ENCODE peak calls at places on chromosomes 11 and 22, in ten cellular contexts. X, H, C, V, N, T, G, D, P and O are unnamed samples.
A peak's percentile ranks its signal among the peaks of the same experiment; 100 is the strongest.

GRCh38 chr22:17057959-17058814 is 26.6 kb upstream of the IL17RA start:
- DNase-seq in T (peak; percentile 59), G (peak; percentile 50), C (peak; percentile 71), V (peak; percentile 57), P (peak; percentile 79), D (peak; percentile 69), H (no peak), X (peak; percentile 53), N (no peak), O (peak; percentile 22)

GRCh38 chr11:64681171-64681570 is 41.8 kb downstream of the NRXN2 start:
- DNase-seq in V (no peak), H (no peak), N (no peak), C (no peak), D (no peak), X (no peak), T (no peak), G (no peak), P (no peak), O (no peak)

GRCh38 chr11:1529286-1529685 is 42.7 kb upstream of the MOB2 start:
- DNase-seq in T (no peak), H (no peak), V (no peak), N (no peak), X (no peak), D (no peak), G (no peak), P (no peak), C (no peak), O (no peak)

GRCh38 chr11:72369786-72370185 is 64.5 kb downstream of the CLPB start:
- DNase-seq in C (no peak), T (no peak), D (peak; percentile 72), N (no peak), H (no peak), P (no peak), X (no peak), V (no peak), G (no peak), O (no peak)

GRCh38 chr22:41308054-41308453 is 6.7 kb downstream of the ZC3H7B start:
- DNase-seq in G (no peak), V (no peak), H (no peak), T (no peak), C (no peak), D (peak; percentile 54), X (no peak), N (no peak), P (no peak), O (no peak)

GRCh38 chr11:87317441-87317840 is 279.7 kb downstream of the TMEM135 start:
- DNase-seq in T (no peak), X (no peak), N (no peak), G (no peak), P (no peak), D (no peak), H (no peak), C (no peak), V (no peak), O (no peak)

GRCh38 chr11:24234822-24235508 is 261.9 kb upstream of the LUZP2 start:
- DNase-seq in X (no peak), G (peak; percentile 2), V (no peak), D (peak; percentile 15), T (peak; percentile 23), C (peak; percentile 62), N (no peak), P (peak; percentile 27), H (no peak), O (no peak)

GRCh38 chr11:68282141-68282860 is 10.5 kb upstream of the C11orf24 start:
- DNase-seq in D (no peak), T (peak; percentile 22), G (no peak), X (no peak), N (no peak), C (no peak), P (peak; percentile 39), V (no peak), H (no peak), O (no peak)

GRCh38 chr11:107583629-107584195 is 7.2 kb upstream of the ELMOD1 start:
- DNase-seq in C (no peak), X (no peak), N (no peak), D (no peak), G (no peak), P (no peak), T (no peak), V (no peak), H (no peak), O (no peak)

GRCh38 chr11:74806267-74806666 is 57.6 kb downstream of the RNF169 start:
- DNase-seq in T (no peak), V (no peak), N (no peak), H (no peak), D (no peak), C (no peak), P (peak; percentile 58), G (no peak), X (no peak), O (no peak)

GRCh38 chr11:4480577-4481539 is 1.6 kb upstream of the OR52K1 start:
- DNase-seq in N (no peak), C (no peak), G (no peak), T (peak; percentile 46), P (peak; percentile 38), X (no peak), H (no peak), D (no peak), V (peak; percentile 28), O (no peak)

GRCh38 chr22:17606472-17606871 is 22.1 kb downstream of the ATP6V1E1 start:
- DNase-seq in V (no peak), H (no peak), N (no peak), D (no peak), C (no peak), G (peak; percentile 4), X (no peak), T (no peak), P (no peak), O (no peak)

GRCh38 chr11:35305670-35306382 is 113.5 kb downstream of the SLC1A2 start:
- DNase-seq in D (peak; percentile 77), P (peak; percentile 61), C (peak; percentile 20), N (peak; percentile 3), G (no peak), T (peak; percentile 55), H (peak; percentile 22), V (no peak), X (no peak), O (peak; percentile 29)

GRCh38 chr22:29951675-29952413 is 68.9 kb downstream of the MTMR3 start:
- DNase-seq in H (no peak), P (peak; percentile 20), X (no peak), C (no peak), V (no peak), D (no peak), N (no peak), T (no peak), G (no peak), O (no peak)

GRCh38 chr22:22702159-22702873 is 57.9 kb downstream of the GGTLC2 start:
- DNase-seq in D (no peak), H (no peak), G (no peak), T (no peak), N (no peak), P (peak; percentile 53), X (no peak), V (no peak), C (peak; percentile 55), O (no peak)

GRCh38 chr22:19103881-19104821 is 18.1 kb downstream of the DGCR2 start:
- DNase-seq in H (no peak), V (no peak), N (no peak), G (no peak), T (no peak), X (no peak), C (no peak), D (no peak), P (no peak), O (no peak)

GRCh38 chr11:68211546-68211945 is 1.6 kb downstream of the KMT5B start:
- DNase-seq in G (no peak), N (no peak), C (peak; percentile 25), D (no peak), P (no peak), V (no peak), H (no peak), X (no peak), T (peak; percentile 24), O (no peak)

GRCh38 chr22:41951898-41952474 is at the start of gene SMIM45:
- DNase-seq in D (no peak), C (no peak), V (no peak), P (no peak), N (no peak), X (no peak), H (no peak), G (no peak), T (no peak), O (no peak)

GRCh38 chr22:20241579-20242392 is 26.3 kb downstream of the RTN4R start:
- DNase-seq in N (no peak), H (no peak), X (no peak), G (no peak), C (peak; percentile 15), D (no peak), P (no peak), V (no peak), T (peak; percentile 12), O (no peak)

GRCh38 chr11:35886759-35887158 is 57.1 kb upstream of the LDLRAD3 start:
- DNase-seq in N (no peak), H (no peak), P (no peak), V (no peak), D (no peak), T (no peak), C (no peak), G (no peak), X (no peak), O (no peak)

GRCh38 chr11:75342966-75343870 is 8.2 kb downstream of the ARRB1 start:
- DNase-seq in H (no peak), X (no peak), P (no peak), N (no peak), D (no peak), G (no peak), C (peak; percentile 53), V (no peak), T (no peak), O (no peak)

GRCh38 chr11:129323896-129324522 is 51.6 kb upstream of the BARX2 start:
- DNase-seq in T (no peak), H (no peak), V (no peak), D (no peak), X (peak; percentile 43), N (no peak), P (no peak), G (no peak), C (peak; percentile 30), O (no peak)

GRCh38 chr22:20526628-20527355 is 19.4 kb downstream of the MED15 start:
- DNase-seq in X (no peak), H (no peak), D (peak; percentile 45), P (peak; percentile 46), C (no peak), V (no peak), N (no peak), T (no peak), G (no peak), O (no peak)

GRCh38 chr11:46719048-46719542 is at the start of gene F2:
- DNase-seq in T (no peak), V (no peak), N (no peak), G (no peak), C (no peak), P (no peak), D (no peak), H (no peak), X (no peak), O (no peak)

GRCh38 chr11:16825968-16826367 is 87.5 kb downstream of the C11orf58 start:
- DNase-seq in T (peak; percentile 49), G (no peak), X (no peak), V (no peak), C (no peak), D (no peak), N (no peak), H (no peak), P (peak; percentile 13), O (no peak)

GRCh38 chr11:76236092-76237026 is 30.1 kb upstream of the WNT11 start:
- DNase-seq in G (peak; percentile 22), V (no peak), D (peak; percentile 74), X (peak; percentile 75), H (peak; percentile 4), C (peak; percentile 63), T (peak; percentile 72), P (peak; percentile 74), N (no peak), O (no peak)

GRCh38 chr11:101510608-101511007 is 73.2 kb downstream of the TRPC6 start:
- DNase-seq in V (no peak), T (no peak), N (no peak), C (no peak), G (no peak), X (no peak), D (no peak), P (no peak), H (no peak), O (no peak)

GRCh38 chr11:28730336-28730735 is 622.1 kb downstream of the METTL15 start:
- DNase-seq in C (no peak), X (no peak), H (no peak), G (no peak), D (no peak), V (no peak), N (no peak), T (peak; percentile 15), P (peak; percentile 43), O (no peak)